ENCODE peak calls at places on chromosomes 1 and 21, in five cellular contexts. G, S, Q, C and Y are unnamed samples.

GRCh38 chr1:115706774-115707425 is 61.6 kb downstream of the CASQ2 start:
- DNase-seq in C (no peak), S (peak; percentile 63), G (no peak), Q (no peak), Y (peak; percentile 54)

GRCh38 chr1:41499591-41499990 is 15.1 kb upstream of the EDN2 start:
- DNase-seq in Q (no peak), C (no peak), G (no peak), S (no peak), Y (no peak)

GRCh38 chr1:84603223-84603622 is 29.0 kb upstream of the CTBS start:
- DNase-seq in Q (peak; percentile 43), C (no peak), G (no peak), S (peak; percentile 68), Y (no peak)

GRCh38 chr1:224929335-224930237 is at the start of gene DNAH14:
- DNase-seq in Q (peak; percentile 83), S (peak; percentile 60), C (no peak), G (peak; percentile 96), Y (peak; percentile 94)

GRCh38 chr1:200856716-200857352 is 15.9 kb upstream of the GPR25 start:
- DNase-seq in Q (no peak), G (no peak), C (no peak), S (peak; percentile 66), Y (no peak)

GRCh38 chr1:20787775-20788488 is 825 bp upstream of the HP1BP3 start:
- DNase-seq in S (peak; percentile 70), C (no peak), G (no peak), Q (no peak), Y (peak; percentile 26)

GRCh38 chr1:76998582-76999189 is 131.4 kb downstream of the ST6GALNAC5 start:
- DNase-seq in S (peak; percentile 62), C (no peak), G (no peak), Q (no peak), Y (no peak)

GRCh38 chr1:206792939-206793607 is 20.8 kb upstream of the IL10 start:
- DNase-seq in C (no peak), G (no peak), Q (no peak), S (peak; percentile 45), Y (no peak)

GRCh38 chr1:170618418-170618817 is 45.5 kb upstream of the PRRX1 start:
- DNase-seq in G (no peak), S (no peak), C (no peak), Q (no peak), Y (no peak)

GRCh38 chr1:49389699-49390098 is 613.0 kb upstream of the BEND5 start:
- DNase-seq in C (no peak), Q (no peak), G (no peak), S (no peak), Y (no peak)

GRCh38 chr1:231420959-231421615 is 1.0 kb downstream of the EGLN1 start:
- DNase-seq in S (peak; percentile 48), G (peak; percentile 77), Q (peak; percentile 60), C (peak; percentile 23), Y (peak; percentile 48)

GRCh38 chr1:22104865-22105437 is 37.9 kb downstream of the WNT4 start:
- DNase-seq in S (no peak), G (no peak), Q (no peak), C (peak; percentile 42), Y (no peak)

GRCh38 chr1:60978421-60979357 is 103.7 kb upstream of the NFIA start:
- DNase-seq in S (peak; percentile 50), G (no peak), C (no peak), Q (peak; percentile 42), Y (peak; percentile 37)

GRCh38 chr1:34870395-34870794 is 10.8 kb upstream of the SMIM12 start:
- DNase-seq in C (no peak), Q (no peak), S (no peak), G (no peak), Y (no peak)

GRCh38 chr1:30572192-30572591 is 151.2 kb downstream of the MATN1 start:
- DNase-seq in Q (no peak), C (no peak), S (no peak), G (no peak), Y (no peak)

GRCh38 chr21:37445228-37445627 is 78.7 kb downstream of the DYRK1A start:
- DNase-seq in G (no peak), C (no peak), S (peak; percentile 62), Q (no peak), Y (no peak)

GRCh38 chr1:182735343-182735742 is 51.0 kb upstream of the RGS8 start:
- DNase-seq in Q (no peak), G (no peak), S (no peak), C (no peak), Y (no peak)

GRCh38 chr1:29793653-29794348 is 557.5 kb downstream of the PTPRU start:
- DNase-seq in S (no peak), Q (no peak), C (no peak), G (no peak), Y (no peak)

GRCh38 chr21:17370750-17371325 is 142.0 kb upstream of the CXADR start:
- DNase-seq in Q (no peak), G (no peak), C (no peak), S (no peak), Y (no peak)

GRCh38 chr21:41398251-41398650 is 27.8 kb upstream of the MX1 start:
- DNase-seq in G (no peak), S (no peak), C (no peak), Q (no peak), Y (no peak)

GRCh38 chr1:205350626-205351235 is 6.0 kb downstream of the KLHDC8A start:
- DNase-seq in C (no peak), Q (no peak), G (peak; percentile 53), S (no peak), Y (no peak)

GRCh38 chr1:119266386-119266785 is 102.2 kb upstream of the HAO2 start:
- DNase-seq in G (no peak), Q (no peak), C (no peak), S (no peak), Y (no peak)

GRCh38 chr1:99004270-99005141 is at the start of gene PLPPR5:
- DNase-seq in Q (no peak), G (peak; percentile 59), S (peak; percentile 19), C (no peak), Y (no peak)

GRCh38 chr1:208161656-208162375 is 82.4 kb downstream of the PLXNA2 start:
- DNase-seq in C (no peak), Q (no peak), G (no peak), S (peak; percentile 39), Y (no peak)

GRCh38 chr1:159854101-159854692 is 8.3 kb downstream of the VSIG8 start:
- DNase-seq in C (no peak), S (no peak), G (peak; percentile 91), Q (peak; percentile 83), Y (peak; percentile 42)

GRCh38 chr21:38912355-38912619 is 106.6 kb downstream of the ETS2 start:
- DNase-seq in S (peak; percentile 16), C (no peak), Q (no peak), G (no peak), Y (no peak)

GRCh38 chr1:33337994-33338494 is 17.1 kb upstream of the A3GALT2 start:
- DNase-seq in C (no peak), Q (no peak), S (peak; percentile 66), G (no peak), Y (no peak)

GRCh38 chr21:17352937-17353655 is 159.7 kb upstream of the CXADR start:
- DNase-seq in C (no peak), Q (no peak), S (no peak), G (no peak), Y (no peak)

GRCh38 chr1:226945106-226945857 is 5.2 kb downstream of the COQ8A start:
- DNase-seq in Q (no peak), G (peak; percentile 69), C (no peak), S (no peak), Y (peak; percentile 90)

GRCh38 chr1:200260587-200261335 is 149.1 kb downstream of the ZNF281 start:
- DNase-seq in C (no peak), Q (no peak), G (no peak), S (no peak), Y (no peak)

GRCh38 chr1:35592991-35593769 is 20.1 kb downstream of the TFAP2E start:
- DNase-seq in C (no peak), Q (no peak), S (no peak), G (no peak), Y (no peak)

GRCh38 chr1:205590777-205591513 is 40.9 kb downstream of the ELK4 start:
- DNase-seq in Q (no peak), G (no peak), C (no peak), S (no peak), Y (no peak)

GRCh38 chr1:245007686-245008085 is 143.3 kb upstream of the HNRNPU start:
- DNase-seq in S (peak; percentile 16), C (no peak), Q (no peak), G (no peak), Y (no peak)

GRCh38 chr21:42219606-42220137 is 732 bp downstream of the ABCG1 start:
- DNase-seq in C (no peak), Q (no peak), S (peak; percentile 5), G (peak; percentile 78), Y (no peak)

GRCh38 chr1:223189903-223190724 is 47.1 kb upstream of the TLR5 start:
- DNase-seq in Q (no peak), S (peak; percentile 31), C (peak; percentile 9), G (no peak), Y (no peak)

GRCh38 chr1:229278120-229278741 is 7.3 kb downstream of the RAB4A start:
- DNase-seq in C (no peak), S (no peak), G (no peak), Q (no peak), Y (no peak)

GRCh38 chr1:41327383-41327999 is 33.7 kb upstream of the FOXO6 start:
- DNase-seq in G (no peak), C (no peak), Q (no peak), S (no peak), Y (no peak)

GRCh38 chr1:86156571-86157455 is at the start of gene COL24A1:
- DNase-seq in C (no peak), S (peak; percentile 83), Q (peak; percentile 52), G (peak; percentile 68), Y (no peak)

GRCh38 chr21:31570824-31571425 is 88.6 kb upstream of the SOD1 start:
- DNase-seq in Q (no peak), G (no peak), C (no peak), S (no peak), Y (no peak)
- H3K4me1 ChIP-seq in Q (no peaks in the 10 kb centered on the region), G (no peaks in the 10 kb centered on the region), C (no peaks in the 10 kb centered on the region), S (no peaks in the 10 kb centered on the region), Y (no peaks in the 10 kb centered on the region)

GRCh38 chr1:58904299-58905125 is 120.7 kb upstream of the JUN start:
- DNase-seq in Q (no peak), C (no peak), G (no peak), S (no peak), Y (no peak)
- H3K4me3 ChIP-seq in Q (peak overlapping the region; percentile 46), C (peak overlapping the region; percentile 61), G (peak overlapping the region; percentile 66), S (peak overlapping the region; percentile 55), Y (peak overlapping the region; percentile 48)

DNA sequence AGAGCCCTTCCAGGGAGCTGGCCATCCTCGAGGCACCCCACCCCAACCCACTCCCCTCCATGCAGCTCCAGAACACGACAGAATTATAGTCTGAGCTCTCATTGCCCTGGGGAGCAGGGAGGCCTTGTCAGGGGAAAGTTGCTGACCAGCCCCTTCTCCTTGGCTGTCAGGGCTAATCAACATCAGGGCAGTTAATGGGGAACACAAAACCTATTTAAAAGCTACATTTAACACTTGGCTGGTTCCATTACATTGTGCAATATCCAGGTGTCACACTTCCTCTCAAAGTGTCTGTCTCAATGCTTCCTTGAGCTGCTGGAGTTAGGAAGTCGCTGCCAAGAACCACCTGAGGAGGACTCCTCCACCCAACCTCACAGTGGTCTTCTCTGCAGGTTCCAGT is 111.8 kb upstream of the GRIK3 start:
- DNase-seq in G (no peak), Q (no peak), S (no peak), C (no peak), Y (no peak)
- H3K27me3 ChIP-seq in G (peaks cover 10% of the 10 kb centered on the region), Q (no peaks in the 10 kb centered on the region), S (no peaks in the 10 kb centered on the region), C (no peaks in the 10 kb centered on the region), Y (no peaks in the 10 kb centered on the region)

DNA sequence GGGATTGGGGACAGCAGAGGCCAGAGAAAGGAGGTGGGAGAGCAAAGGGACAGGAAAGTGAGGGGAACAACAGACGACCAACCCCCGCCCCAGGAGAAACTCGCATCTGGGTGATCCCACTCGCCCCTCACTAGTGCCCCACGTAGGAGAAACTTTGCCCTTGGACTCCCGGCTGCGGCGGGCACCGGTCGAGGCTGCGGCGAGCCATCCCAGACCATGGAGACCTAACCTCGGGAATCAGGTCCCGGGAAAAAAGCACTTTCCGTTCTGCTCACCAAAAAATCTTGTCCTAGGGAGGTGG is 2.6 kb downstream of the GFI1 start:
- DNase-seq in Q (no peak), C (no peak), G (no peak), S (no peak), Y (no peak)
- H3K4me1 ChIP-seq in Q (peaks cover 24% of the 10 kb centered on the region), C (peaks cover 57% of the 10 kb centered on the region), G (peaks cover 50% of the 10 kb centered on the region), S (peaks cover 8% of the 10 kb centered on the region), Y (no peaks in the 10 kb centered on the region)